ENCODE peak calls at places on chromosomes 2 and 18, in five cellular contexts. I, T, W, L and N are unnamed samples.

GRCh38 chr2:208984376-208985100 is 439.3 kb upstream of the MAP2 start:
- DNase-seq in I (no peak), T (no peak), W (no peak), L (no peak), N (no peak)

GRCh38 chr2:43196773-43197567 is 29.4 kb downstream of the ZFP36L2 start:
- DNase-seq in I (peak; percentile 28), T (no peak), W (no peak), L (no peak), N (no peak)

GRCh38 chr2:67846341-67847070 is 216.3 kb downstream of the C1D start:
- DNase-seq in I (peak; percentile 98), T (peak; percentile 96), W (peak; percentile 82), L (peak; percentile 4), N (peak; percentile 6)

GRCh38 chr2:238160206-238161129 is 1.7 kb downstream of the ERFE start:
- DNase-seq in I (peak; percentile 59), T (peak; percentile 1), W (peak; percentile 45), L (no peak), N (no peak)

GRCh38 chr18:77084757-77085035 is 47.9 kb downstream of the MBP start:
- DNase-seq in I (no peak), T (no peak), W (no peak), L (no peak), N (no peak)

GRCh38 chr2:178194600-178195389 is 483 bp downstream of the OSBPL6 start:
- DNase-seq in I (peak; percentile 55), T (peak; percentile 51), W (peak; percentile 56), L (no peak), N (no peak)

GRCh38 chr2:176122633-176123482 is at the start of gene HOXD9:
- DNase-seq in I (no peak), T (peak; percentile 33), W (no peak), L (peak; percentile 34), N (no peak)

GRCh38 chr2:54803783-54804758 is 80.6 kb downstream of the EML6 start:
- DNase-seq in I (no peak), T (no peak), W (no peak), L (no peak), N (no peak)

GRCh38 chr2:66239655-66240054 is 195.3 kb upstream of the MEIS1 start:
- DNase-seq in I (no peak), T (no peak), W (no peak), L (no peak), N (no peak)

GRCh38 chr2:85810376-85811172 is 56.8 kb downstream of the ATOH8 start:
- DNase-seq in I (no peak), T (peak; percentile 78), W (no peak), L (no peak), N (no peak)

GRCh38 chr18:63903981-63904570 is 3.7 kb upstream of the SERPINB10 start:
- DNase-seq in I (no peak), T (no peak), W (no peak), L (no peak), N (no peak)

GRCh38 chr2:135776367-135776766 is 34.7 kb downstream of the UBXN4 start:
- DNase-seq in I (no peak), T (no peak), W (no peak), L (no peak), N (no peak)

GRCh38 chr2:213122730-213123129 is 28.7 kb downstream of the IKZF2 start:
- DNase-seq in I (no peak), T (no peak), W (no peak), L (no peak), N (no peak)

GRCh38 chr2:3451926-3452671 is 67.2 kb downstream of the ADI1 start:
- DNase-seq in I (no peak), T (peak; percentile 94), W (no peak), L (no peak), N (no peak)

GRCh38 chr2:145874466-145874865 is 1354.5 kb upstream of the ZEB2 start:
- DNase-seq in I (peak; percentile 64), T (no peak), W (no peak), L (no peak), N (no peak)

GRCh38 chr18:9750606-9751304 is 42.7 kb downstream of the RAB31 start:
- DNase-seq in I (no peak), T (no peak), W (no peak), L (no peak), N (no peak)

GRCh38 chr2:150811259-150811912 is 323.9 kb upstream of the RND3 start:
- DNase-seq in I (peak; percentile 50), T (no peak), W (no peak), L (no peak), N (no peak)

GRCh38 chr2:11299439-11299838 is 45.0 kb downstream of the ROCK2 start:
- DNase-seq in I (no peak), T (no peak), W (no peak), L (no peak), N (no peak)

GRCh38 chr2:105081006-105081701 is 43.3 kb downstream of the MRPS9 start:
- DNase-seq in I (peak; percentile 46), T (no peak), W (no peak), L (no peak), N (no peak)

GRCh38 chr2:20588918-20589871 is 61.7 kb downstream of the HS1BP3 start:
- DNase-seq in I (no peak), T (peak; percentile 2), W (peak; percentile 33), L (no peak), N (no peak)

GRCh38 chr2:29995241-29995640 is 73.9 kb upstream of the ALK start:
- DNase-seq in I (no peak), T (no peak), W (no peak), L (no peak), N (no peak)

GRCh38 chr18:32381761-32382160 is 88.9 kb downstream of the GAREM1 start:
- DNase-seq in I (no peak), T (no peak), W (no peak), L (no peak), N (no peak)

GRCh38 chr2:122132292-122132691 is 376.8 kb downstream of the TSN start:
- DNase-seq in I (no peak), T (no peak), W (no peak), L (no peak), N (no peak)

DNA sequence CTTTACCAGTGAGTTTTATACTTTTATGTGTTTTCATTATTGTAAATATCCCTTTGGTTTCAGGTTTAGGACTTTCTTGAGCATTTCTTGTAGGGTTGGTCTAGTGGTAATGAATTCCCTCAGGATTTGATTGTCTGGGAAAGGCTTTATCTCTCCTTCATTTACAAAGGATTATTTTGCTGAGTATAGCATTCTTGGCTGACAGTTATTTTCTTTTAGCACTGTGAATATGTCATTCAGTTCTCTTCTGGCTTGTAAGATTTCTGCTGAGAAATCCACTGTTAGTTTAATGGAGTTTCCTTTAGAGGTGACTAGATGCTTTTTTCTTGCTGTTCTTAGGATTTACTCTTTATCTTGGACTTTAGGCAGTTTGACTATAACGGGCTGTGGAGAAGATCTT is 373.9 kb downstream of the TSN start:
- DNase-seq in I (no peak), T (no peak), W (no peak), L (no peak), N (no peak)
- H3K9me3 ChIP-seq in I (no peaks in the 10 kb centered on the region), T (no peaks in the 10 kb centered on the region), W (peaks cover 7% of the 10 kb centered on the region), L (peaks cover 7% of the 10 kb centered on the region), N (peaks cover 4% of the 10 kb centered on the region)

GRCh38 chr18:72147830-72148229 is 396.3 kb downstream of the CBLN2 start:
- DNase-seq in I (no peak), T (no peak), W (no peak), L (no peak), N (no peak)
- H3K9me3 ChIP-seq in I (peaks cover 1% of the 10 kb centered on the region), T (no peaks in the 10 kb centered on the region), W (no peaks in the 10 kb centered on the region), L (no peaks in the 10 kb centered on the region), N (no peaks in the 10 kb centered on the region)

GRCh38 chr2:119536209-119536608 is 8.0 kb upstream of the CFAP221 start:
- DNase-seq in I (no peak), T (no peak), W (no peak), L (no peak), N (no peak)
- H3K9me3 ChIP-seq in I (no peaks in the 10 kb centered on the region), T (no peaks in the 10 kb centered on the region), W (peaks cover 1% of the 10 kb centered on the region), L (no peaks in the 10 kb centered on the region), N (no peaks in the 10 kb centered on the region)

DNA sequence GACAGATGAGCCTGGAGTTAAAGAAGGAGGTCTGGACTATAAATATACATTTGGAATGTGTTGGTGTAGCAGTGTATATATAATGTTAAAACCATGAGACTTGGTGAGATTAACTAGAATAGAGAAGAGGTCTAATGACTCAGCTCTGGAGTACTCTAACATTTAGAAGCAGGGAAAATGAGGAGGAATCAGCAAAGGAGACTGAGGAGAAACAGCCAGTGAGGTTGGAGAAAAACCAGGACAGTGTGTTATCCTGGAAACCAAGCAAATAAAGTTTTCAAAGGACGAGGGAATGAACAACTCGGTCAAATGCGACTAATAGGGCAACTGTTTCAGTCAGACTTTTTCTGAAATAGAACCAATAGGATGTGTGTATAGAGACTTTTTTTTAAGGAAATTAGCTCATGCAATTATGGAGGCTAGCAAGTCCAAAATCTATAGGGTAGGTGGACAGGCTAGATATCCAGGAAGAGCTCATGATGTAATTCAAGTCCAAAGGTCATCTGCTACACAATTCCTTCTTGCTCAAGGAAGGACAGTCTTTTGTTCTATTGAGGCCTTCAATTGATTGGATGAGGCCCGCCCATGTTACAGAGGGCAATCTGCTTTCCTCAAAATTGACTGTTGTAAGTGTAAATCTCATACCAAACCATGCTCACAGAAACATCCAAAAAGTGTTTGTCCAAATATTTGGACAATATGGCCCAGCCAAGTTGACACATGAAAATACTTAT is 10.8 kb upstream of the SESTD1 start:
- DNase-seq in I (peak; percentile 79), T (no peak), W (no peak), L (no peak), N (no peak)
- H3K9me3 ChIP-seq in I (no peaks in the 10 kb centered on the region), T (no peaks in the 10 kb centered on the region), W (no peaks in the 10 kb centered on the region), L (no peaks in the 10 kb centered on the region), N (no peaks in the 10 kb centered on the region)